ENCODE peak calls at places on chromosomes 7 and 10, in six cellular contexts. Z is H9, O is IMR-90, Y is H1, W is mesenchymal stem cell, L is trophoblast cell. T is an unnamed sample.
A peak's percentile ranks its signal among the peaks of the same experiment; 100 is the strongest.

GRCh38 chr10:127894146-127894545 is 1.4 kb upstream of the CLRN3 start:
- DNase-seq in Z (no peak), O (no peak), Y (no peak), W (no peak), L (peak; percentile 17), T (no peak)

GRCh38 chr7:99790407-99790806 is 6.4 kb upstream of the CYP3A4 start:
- DNase-seq in Z (no peak), O (no peak), Y (no peak), W (no peak), L (no peak), T (no peak)

GRCh38 chr7:144629011-144629410 is 206.8 kb downstream of the TPK1 start:
- DNase-seq in Z (no peak), O (no peak), Y (no peak), W (no peak), L (no peak), T (peak; percentile 18)

GRCh38 chr7:44061645-44062179 is 3.7 kb downstream of the PGAM2 start:
- DNase-seq in Z (no peak), O (no peak), Y (no peak), W (no peak), L (no peak), T (no peak)

GRCh38 chr10:1643161-1643910 is 94.0 kb downstream of the ADARB2 start:
- DNase-seq in Z (peak; percentile 71), O (no peak), Y (peak; percentile 80), W (no peak), L (peak; percentile 27), T (peak; percentile 62)

GRCh38 chr10:84191106-84191505 is 3.2 kb upstream of the CDHR1 start:
- DNase-seq in Z (no peak), O (no peak), Y (no peak), W (no peak), L (no peak), T (no peak)

GRCh38 chr7:2017483-2017891 is 215.3 kb downstream of the MAD1L1 start:
- DNase-seq in Z (no peak), O (no peak), Y (no peak), W (no peak), L (peak; percentile 34), T (no peak)

GRCh38 chr7:83413425-83413824 is 235.5 kb downstream of the SEMA3E start:
- DNase-seq in Z (no peak), O (peak; percentile 23), Y (no peak), W (peak; percentile 61), L (no peak), T (no peak)

GRCh38 chr10:103278862-103279298 is 1.9 kb downstream of the INA start:
- DNase-seq in Z (peak; percentile 60), O (peak; percentile 55), Y (peak; percentile 85), W (peak; percentile 53), L (peak; percentile 73), T (peak; percentile 75)

GRCh38 chr10:118520116-118520742 is 75.2 kb downstream of the PRLHR start:
- DNase-seq in Z (no peak), O (no peak), Y (no peak), W (no peak), L (no peak), T (no peak)

GRCh38 chr10:125633517-125633999 is 49.4 kb downstream of the TEX36 start:
- DNase-seq in Z (no peak), O (no peak), Y (no peak), W (no peak), L (no peak), T (no peak)

GRCh38 chr7:51346136-51346535 is 29.5 kb upstream of the COBL start:
- DNase-seq in Z (peak; percentile 17), O (no peak), Y (no peak), W (no peak), L (no peak), T (no peak)

GRCh38 chr7:1844336-1844955 is 174.4 kb downstream of the ELFN1 start:
- DNase-seq in Z (no peak), O (no peak), Y (no peak), W (no peak), L (no peak), T (no peak)

GRCh38 chr7:3065724-3066143 is 22.1 kb upstream of the CARD11 start:
- DNase-seq in Z (peak; percentile 88), O (peak; percentile 4), Y (peak; percentile 89), W (peak; percentile 33), L (peak; percentile 39), T (peak; percentile 20)

GRCh38 chr7:4931932-4932331 is 27.1 kb downstream of the MMD2 start:
- DNase-seq in Z (peak; percentile 73), O (no peak), Y (peak; percentile 60), W (no peak), L (no peak), T (no peak)

GRCh38 chr7:44581426-44581906 is 565 bp downstream of the TMED4 start:
- DNase-seq in Z (no peak), O (no peak), Y (no peak), W (no peak), L (peak; percentile 21), T (no peak)

GRCh38 chr10:59287587-59287986 is 74.8 kb downstream of the FAM13C start:
- DNase-seq in Z (no peak), O (no peak), Y (no peak), W (no peak), L (peak; percentile 46), T (no peak)

GRCh38 chr10:64458341-64458740 is 937.1 kb downstream of the REEP3 start:
- DNase-seq in Z (no peak), O (no peak), Y (no peak), W (no peak), L (no peak), T (no peak)

GRCh38 chr7:150936018-150936417 is 42.1 kb downstream of the KCNH2 start:
- DNase-seq in Z (no peak), O (no peak), Y (no peak), W (no peak), L (no peak), T (no peak)

GRCh38 chr7:115183431-115184057 is 261.6 kb downstream of the MDFIC start:
- DNase-seq in Z (no peak), O (no peak), Y (no peak), W (peak; percentile 37), L (peak; percentile 13), T (no peak)

DNA sequence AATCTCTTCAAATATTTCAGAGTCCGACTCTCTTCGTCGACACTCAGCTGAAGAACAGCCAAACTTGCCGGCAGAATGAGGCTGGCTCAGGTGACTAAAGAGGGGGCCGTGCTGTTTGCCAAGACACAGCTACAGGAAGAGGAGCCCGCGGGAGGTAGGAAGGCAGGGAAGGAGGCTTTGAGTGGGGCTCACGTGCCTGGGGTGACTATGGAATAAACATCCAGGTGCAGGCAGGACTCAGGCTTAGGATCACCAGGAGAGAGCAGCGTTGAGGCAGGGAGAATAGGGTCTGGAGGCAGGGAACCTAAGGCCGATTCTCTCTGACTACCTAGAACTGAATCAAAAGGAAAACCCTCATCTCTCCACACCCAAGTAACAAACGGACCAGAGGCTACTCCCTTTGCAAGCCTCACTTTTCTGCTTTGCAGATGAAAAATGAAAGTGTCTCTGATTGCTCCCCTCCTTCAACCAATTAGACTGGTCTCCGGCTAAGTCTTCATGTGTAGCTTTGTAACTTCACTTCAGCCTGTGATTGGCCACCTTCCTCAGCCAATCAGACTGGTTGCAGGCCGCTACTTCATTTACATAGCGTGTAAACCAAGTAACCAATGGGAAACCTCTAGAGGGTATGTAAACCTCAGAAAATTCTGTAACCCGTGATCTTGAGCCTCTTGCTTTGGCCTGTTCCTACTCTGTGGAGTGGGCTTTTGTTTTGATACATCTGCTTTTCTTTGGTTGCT is 19.7 kb upstream of the BNIP3 start:
- DNase-seq in Z (peak; percentile 89), O (peak; percentile 43), Y (peak; percentile 64), W (peak; percentile 7), L (no peak), T (no peak)
- H3K4ac ChIP-seq in Z (no peak overlapping the region), O (no peak overlapping the region), Y (no peak overlapping the region), W (no peak overlapping the region), L (no peak overlapping the region), T (no peak overlapping the region)

GRCh38 chr7:25132430-25132829 is 7.4 kb upstream of the CYCS start:
- DNase-seq in Z (no peak), O (no peak), Y (no peak), W (no peak), L (no peak), T (no peak)

GRCh38 chr7:25139536-25139935 is 14.5 kb upstream of the CYCS start:
- DNase-seq in Z (no peak), O (no peak), Y (no peak), W (no peak), L (no peak), T (no peak)

DNA sequence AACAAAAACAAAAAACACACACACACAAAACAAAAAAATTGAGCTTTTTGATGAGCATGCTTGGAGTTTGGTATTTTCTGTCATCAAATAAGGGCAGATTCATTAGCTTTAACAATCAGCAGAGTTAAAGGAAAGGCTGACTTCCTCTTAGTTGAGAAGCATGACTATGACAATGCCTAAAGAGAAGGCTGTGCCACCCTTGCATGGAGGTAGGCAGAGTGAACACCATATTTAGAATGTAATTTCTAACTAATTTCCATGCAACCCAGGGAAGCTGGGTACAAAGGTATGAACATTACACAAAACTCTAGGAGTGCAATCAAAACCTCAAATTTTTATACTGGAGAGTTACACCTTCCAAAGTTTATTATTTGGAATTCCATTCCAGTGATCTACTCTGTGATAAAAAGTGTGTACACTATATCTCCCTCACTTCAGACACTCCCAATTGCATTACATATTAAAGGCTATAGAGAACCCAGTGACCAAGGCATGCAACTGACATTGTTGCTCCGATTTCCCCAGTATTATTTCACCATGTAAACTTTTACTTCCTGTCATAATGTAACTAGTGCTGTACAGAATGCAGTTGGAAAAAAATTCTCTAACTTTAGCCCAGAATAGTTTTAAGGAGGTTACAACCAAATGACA is 9.4 kb upstream of the CYCS start:
- DNase-seq in Z (no peak), O (peak; percentile 39), Y (no peak), W (no peak), L (no peak), T (no peak)
- H3K14ac ChIP-seq in Z (no peak overlapping the region), O (no peak overlapping the region), Y (no peak overlapping the region), W (no peak overlapping the region), L (no peak overlapping the region), T (no peak overlapping the region)

GRCh38 chr10:95312264-95312663 is 21.5 kb upstream of the PDLIM1 start:
- DNase-seq in Z (no peak), O (peak; percentile 26), Y (no peak), W (no peak), L (no peak), T (no peak)

GRCh38 chr10:95309958-95310357 is 19.2 kb upstream of the PDLIM1 start:
- DNase-seq in Z (no peak), O (no peak), Y (no peak), W (no peak), L (no peak), T (no peak)

GRCh38 chr10:95305606-95306385 is 15.0 kb upstream of the PDLIM1 start:
- DNase-seq in Z (no peak), O (no peak), Y (no peak), W (no peak), L (no peak), T (no peak)

GRCh38 chr10:95306851-95307250 is 16.0 kb upstream of the PDLIM1 start:
- DNase-seq in Z (no peak), O (no peak), Y (no peak), W (no peak), L (peak; percentile 77), T (no peak)

GRCh38 chr10:95308389-95309302 is 17.8 kb upstream of the PDLIM1 start:
- DNase-seq in Z (no peak), O (peak; percentile 98), Y (no peak), W (peak; percentile 97), L (peak; percentile 40), T (no peak)
- H3K4ac ChIP-seq in Z (no peak overlapping the region), O (peak overlapping the region; percentile 82), Y (no peak overlapping the region), W (peak overlapping the region; percentile 19), L (no peak overlapping the region), T (no peak overlapping the region)

DNA sequence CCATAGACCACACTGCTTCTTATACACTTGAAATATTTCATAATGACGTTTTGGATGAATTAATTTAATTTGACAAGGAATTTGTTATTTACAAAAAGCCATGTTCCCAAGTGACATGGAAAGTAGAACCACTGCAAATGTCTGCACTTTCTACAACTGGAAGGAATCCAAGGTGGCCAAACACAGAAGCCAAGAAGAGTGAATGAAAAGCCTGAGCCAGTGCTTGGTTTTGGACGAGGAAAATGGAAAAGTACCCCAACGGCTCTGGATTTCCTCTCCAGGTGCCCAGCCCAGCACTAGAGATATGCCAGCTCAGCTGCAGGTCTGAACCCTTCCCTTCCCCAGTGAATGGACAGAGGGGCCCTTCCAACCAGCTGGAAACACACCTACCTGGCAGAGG is 279.4 kb downstream of the TNS3 start:
- DNase-seq in Z (no peak), O (no peak), Y (no peak), W (no peak), L (no peak), T (no peak)
- H3K14ac ChIP-seq in Z (no peak overlapping the region), O (no peak overlapping the region), Y (no peak overlapping the region), W (no peak overlapping the region), L (no peak overlapping the region), T (no peak overlapping the region)

T was measured in neuronal stem cell.